ENCODE peak calls at places on chromosomes 7 and 10, in five cellular contexts. One of them, this sample, is unnamed.

GRCh38 chr7:3265388-3265787 is 35.7 kb upstream of the SDK1 start:
- DNase-seq in GM23338: no peak
- DNase-seq in HCT116: no peak
- DNase-seq in K562: no peak
- DNase-seq in GM12878: no peak
- DNase-seq in this sample: no peak

GRCh38 chr10:29186221-29186620 is 102.6 kb upstream of the LYZL1 start:
- DNase-seq in GM12878: no peak
- DNase-seq in K562: no peak
- DNase-seq in GM23338: no peak
- DNase-seq in HCT116: no peak
- DNase-seq in this sample: no peak

GRCh38 chr10:54402576-54402975 is 398.5 kb downstream of the PCDH15 start:
- DNase-seq in HCT116: no peak
- DNase-seq in K562: no peak
- DNase-seq in GM23338: peak
- DNase-seq in GM12878: no peak
- DNase-seq in this sample: no peak

GRCh38 chr7:35035511-35035921 is 1.8 kb downstream of the DPY19L1 start:
- DNase-seq in HCT116: peak
- DNase-seq in K562: peak
- DNase-seq in GM12878: no peak
- DNase-seq in GM23338: peak
- DNase-seq in this sample: no peak

GRCh38 chr7:79091661-79092060 is 361.8 kb downstream of the MAGI2 start:
- DNase-seq in HCT116: no peak
- DNase-seq in GM12878: no peak
- DNase-seq in GM23338: no peak
- DNase-seq in K562: no peak
- DNase-seq in this sample: no peak

GRCh38 chr7:16646427-16647081 is 573 bp downstream of the BZW2 start:
- DNase-seq in K562: no peak
- DNase-seq in GM12878: no peak
- DNase-seq in GM23338: no peak
- DNase-seq in HCT116: no peak
- DNase-seq in this sample: no peak

GRCh38 chr7:93006480-93007095 is 111.2 kb downstream of the SAMD9 start:
- DNase-seq in GM23338: no peak
- DNase-seq in HCT116: no peak
- DNase-seq in K562: peak
- DNase-seq in GM12878: no peak
- DNase-seq in this sample: no peak

GRCh38 chr7:2939193-2939885 is 95.2 kb upstream of the GNA12 start:
- DNase-seq in GM12878: no peak
- DNase-seq in GM23338: no peak
- DNase-seq in HCT116: no peak
- DNase-seq in K562: no peak
- DNase-seq in this sample: no peak

GRCh38 chr10:4191354-4191753 is 406.3 kb upstream of the KLF6 start:
- DNase-seq in GM23338: no peak
- DNase-seq in GM12878: no peak
- DNase-seq in HCT116: no peak
- DNase-seq in K562: no peak
- DNase-seq in this sample: no peak

GRCh38 chr7:77456711-77457110 is 40.6 kb upstream of the GSAP start:
- DNase-seq in K562: no peak
- DNase-seq in HCT116: no peak
- DNase-seq in GM23338: no peak
- DNase-seq in GM12878: no peak
- DNase-seq in this sample: no peak

GRCh38 chr10:97643586-97643985 is 3.1 kb downstream of the PI4K2A start:
- DNase-seq in GM12878: no peak
- DNase-seq in HCT116: no peak
- DNase-seq in K562: no peak
- DNase-seq in GM23338: no peak
- DNase-seq in this sample: no peak

GRCh38 chr7:66728571-66728970 is 12.0 kb upstream of the RABGEF1 start:
- DNase-seq in HCT116: no peak
- DNase-seq in GM23338: no peak
- DNase-seq in GM12878: no peak
- DNase-seq in K562: no peak
- DNase-seq in this sample: no peak

GRCh38 chr10:119667562-119668328 is 16.6 kb downstream of the BAG3 start:
- DNase-seq in GM12878: no peak
- DNase-seq in HCT116: peak
- DNase-seq in K562: peak
- DNase-seq in GM23338: no peak
- DNase-seq in this sample: no peak

DNA sequence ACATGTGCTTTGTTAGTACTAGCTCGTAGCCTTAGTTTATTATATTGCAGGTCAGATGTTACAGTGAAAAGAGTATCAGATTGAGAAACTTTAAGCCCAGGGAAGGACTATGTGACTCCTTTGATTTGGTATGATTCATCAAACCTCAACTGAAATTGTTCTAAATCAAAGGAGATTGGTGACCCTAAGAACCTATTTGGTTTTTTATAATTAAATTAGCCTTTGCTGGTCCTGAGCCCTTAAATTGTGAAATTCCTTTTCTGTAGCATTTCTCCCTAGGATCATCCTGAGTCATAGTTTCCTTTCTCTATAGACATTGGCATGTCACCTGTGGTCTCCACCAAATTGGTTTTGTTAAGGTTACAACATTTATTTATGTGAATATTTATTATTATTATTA is 89.7 kb downstream of the POLR1F start:
- DNase-seq in K562: no peak
- DNase-seq in GM12878: no peak
- DNase-seq in GM23338: no peak
- DNase-seq in HCT116: peak
- DNase-seq in this sample: peak
- TF ChIP-seq REST in K562: no peak
- TF ChIP-seq REST in GM12878: no peak
- TF ChIP-seq REST in GM23338: no peak
- TF ChIP-seq REST in HCT116: no peak
- TF ChIP-seq REST in this sample: no peak

DNA sequence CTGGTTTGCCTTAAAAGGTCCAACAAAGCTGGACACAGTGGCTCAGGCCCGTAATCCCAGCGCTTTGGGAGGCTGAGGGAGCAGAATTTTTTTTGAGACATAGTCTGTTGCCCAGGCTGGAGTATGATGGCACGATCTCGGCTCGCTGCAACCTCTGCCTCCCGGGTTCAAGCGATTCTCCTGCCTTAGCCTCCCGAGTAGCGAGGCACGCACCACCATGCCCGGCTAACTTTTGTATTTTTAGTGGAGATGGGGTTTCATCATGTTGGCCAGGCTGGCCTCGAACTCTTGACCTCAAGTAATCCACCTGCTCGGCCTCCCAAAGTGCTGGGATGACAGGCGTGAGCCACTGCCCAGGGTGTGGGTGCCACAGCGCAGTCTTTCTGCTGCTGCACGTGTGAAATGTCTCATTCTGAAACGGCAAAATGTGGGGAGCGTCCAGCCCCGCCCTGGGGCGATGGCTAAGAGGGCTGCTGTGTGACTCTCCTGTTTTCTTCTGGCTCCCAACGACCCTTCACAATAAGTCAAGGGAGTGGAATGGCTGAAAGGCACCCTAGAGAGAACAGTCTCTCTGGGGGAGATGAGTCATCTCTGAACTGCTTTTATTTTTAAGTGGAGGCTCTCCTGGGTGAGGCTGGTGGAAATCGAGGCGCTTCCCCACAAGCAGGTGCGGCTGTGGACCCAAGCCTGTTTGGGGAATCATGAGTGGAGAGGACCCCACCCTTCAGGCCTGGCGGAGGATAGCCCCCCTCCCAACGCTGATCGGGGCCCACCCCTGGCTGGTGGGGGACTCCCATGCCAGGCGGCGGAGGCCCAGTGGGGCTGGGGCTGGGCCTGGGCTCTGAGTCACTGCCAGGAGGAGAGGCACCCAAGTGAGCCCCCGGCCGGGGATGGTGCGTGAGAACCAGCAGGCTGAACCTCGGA is 18.1 kb downstream of the ADAP1 start:
- DNase-seq in GM23338: no peak
- DNase-seq in GM12878: peak
- DNase-seq in HCT116: peak
- DNase-seq in K562: no peak
- DNase-seq in this sample: no peak
- TF ChIP-seq REST in GM23338: no peak
- TF ChIP-seq REST in GM12878: no peak
- TF ChIP-seq REST in HCT116: no peak
- TF ChIP-seq REST in K562: no peak
- TF ChIP-seq REST in this sample: no peak

DNA sequence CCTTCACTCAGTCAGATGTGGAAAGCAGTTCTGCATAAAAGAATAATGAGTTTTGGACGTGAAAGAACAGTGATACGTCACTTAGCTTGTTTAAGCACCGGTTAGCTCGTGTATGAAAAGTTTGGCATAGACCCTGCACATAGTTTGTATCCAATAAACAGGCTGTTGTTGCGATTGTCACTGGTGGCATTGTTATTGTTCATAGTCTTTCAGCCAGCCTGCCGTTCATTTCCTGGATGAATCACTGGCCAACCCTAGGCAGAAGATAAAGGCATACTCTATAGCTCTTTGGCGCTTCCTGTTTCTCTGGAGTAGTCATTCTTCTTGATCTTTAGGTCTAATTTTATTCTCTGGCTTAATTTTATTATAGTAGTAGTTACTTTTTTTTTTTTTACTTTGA is 57.8 kb upstream of the ANKRD30A start:
- DNase-seq in HCT116: no peak
- DNase-seq in K562: no peak
- DNase-seq in GM23338: no peak
- DNase-seq in GM12878: no peak
- DNase-seq in this sample: no peak
- TF ChIP-seq REST in HCT116: no peak
- TF ChIP-seq REST in K562: no peak
- TF ChIP-seq REST in GM23338: no peak
- TF ChIP-seq REST in GM12878: no peak
- TF ChIP-seq REST in this sample: no peak

GRCh38 chr10:81680374-81680773 is 194.6 kb upstream of the NRG3 start:
- DNase-seq in GM23338: no peak
- DNase-seq in HCT116: no peak
- DNase-seq in K562: no peak
- DNase-seq in GM12878: no peak
- DNase-seq in this sample: no peak
- TF ChIP-seq REST in GM23338: no peak
- TF ChIP-seq REST in HCT116: no peak
- TF ChIP-seq REST in K562: no peak
- TF ChIP-seq REST in GM12878: no peak
- TF ChIP-seq REST in this sample: no peak

DNA sequence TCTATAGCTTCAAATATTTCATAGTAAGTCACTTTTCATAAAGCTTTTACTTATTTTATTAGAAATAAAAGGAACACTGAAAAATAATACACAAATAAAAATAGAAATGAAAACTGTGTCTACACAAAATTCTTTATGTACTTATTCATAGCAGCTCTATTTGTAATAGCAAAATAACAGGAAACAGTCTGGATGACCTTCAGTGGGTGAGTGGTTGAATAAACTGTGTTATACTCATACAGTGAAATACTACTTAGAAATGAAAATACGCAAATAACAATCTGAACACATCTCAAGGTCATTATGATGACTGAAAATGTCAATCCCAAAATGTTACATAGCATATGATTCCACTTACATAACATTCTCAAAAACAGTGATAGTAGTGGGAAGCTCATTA is 138.7 kb upstream of the PCLO start:
- DNase-seq in K562: no peak
- DNase-seq in GM12878: no peak
- DNase-seq in HCT116: no peak
- DNase-seq in GM23338: no peak
- DNase-seq in this sample: no peak
- TF ChIP-seq REST in K562: no peak
- TF ChIP-seq REST in GM12878: no peak
- TF ChIP-seq REST in HCT116: no peak
- TF ChIP-seq REST in GM23338: no peak
- TF ChIP-seq REST in this sample: no peak

GRCh38 chr7:156609010-156609877 is 31.3 kb upstream of the RNF32 start:
- DNase-seq in K562: peak
- DNase-seq in HCT116: no peak
- DNase-seq in GM23338: no peak
- DNase-seq in GM12878: no peak
- DNase-seq in this sample: no peak
- TF ChIP-seq REST in K562: no peak
- TF ChIP-seq REST in HCT116: no peak
- TF ChIP-seq REST in GM23338: no peak
- TF ChIP-seq REST in GM12878: no peak
- TF ChIP-seq REST in this sample: no peak

GRCh38 chr7:130732980-130733865 is 784 bp downstream of the KLF14 start:
- DNase-seq in GM23338: peak
- DNase-seq in K562: peak
- DNase-seq in HCT116: peak
- DNase-seq in GM12878: no peak
- DNase-seq in this sample: no peak
- TF ChIP-seq REST in GM23338: no peak
- TF ChIP-seq REST in K562: no peak
- TF ChIP-seq REST in HCT116: no peak
- TF ChIP-seq REST in GM12878: no peak
- TF ChIP-seq REST in this sample: no peak

GRCh38 chr10:19738440-19738839 is 77.8 kb upstream of the PLXDC2 start:
- DNase-seq in GM12878: no peak
- DNase-seq in GM23338: no peak
- DNase-seq in HCT116: no peak
- DNase-seq in K562: no peak
- DNase-seq in this sample: no peak
- TF ChIP-seq REST in GM12878: no peak
- TF ChIP-seq REST in GM23338: no peak
- TF ChIP-seq REST in HCT116: no peak
- TF ChIP-seq REST in K562: no peak
- TF ChIP-seq REST in this sample: no peak

GRCh38 chr10:21498977-21499376 is 26.5 kb downstream of the SKIDA1 start:
- DNase-seq in GM12878: no peak
- DNase-seq in K562: no peak
- DNase-seq in HCT116: no peak
- DNase-seq in GM23338: peak
- DNase-seq in this sample: no peak
- TF ChIP-seq REST in GM12878: no peak
- TF ChIP-seq REST in K562: no peak
- TF ChIP-seq REST in HCT116: no peak
- TF ChIP-seq REST in GM23338: no peak
- TF ChIP-seq REST in this sample: no peak